ENCODE peak calls at places on chromosomes 5 and 9, in five cellular contexts. A is Karpas-422, Z is HCT116, H is SK-N-SH, S is OCI-LY7. K is an unnamed sample.

GRCh38 chr9:106587021-106587420 is 275.9 kb upstream of the ZNF462 start:
- DNase-seq in S (no peak), H (no peak), Z (no peak), A (no peak), K (no peak)

GRCh38 chr5:71658916-71659661 is 60.0 kb upstream of the CARTPT start:
- DNase-seq in S (no peak), A (no peak), H (no peak), Z (no peak), K (no peak)

GRCh38 chr9:128026255-128027165 is 40.6 kb downstream of the NAIF1 start:
- DNase-seq in S (peak; percentile 92), Z (no peak), A (peak; percentile 66), H (peak; percentile 39), K (peak; percentile 73)

GRCh38 chr5:142143878-142144277 is 35.3 kb downstream of the NDFIP1 start:
- DNase-seq in S (peak; percentile 53), Z (peak; percentile 32), A (peak; percentile 77), H (peak; percentile 47), K (no peak)

GRCh38 chr9:2802494-2802921 is 41.4 kb downstream of the PUM3 start:
- DNase-seq in H (no peak), Z (no peak), A (no peak), S (no peak), K (no peak)

GRCh38 chr5:127602896-127603470 is 45.9 kb upstream of the CTXN3 start:
- DNase-seq in A (no peak), H (no peak), S (no peak), Z (no peak), K (no peak)

GRCh38 chr5:60687927-60688720 is 11.8 kb downstream of the DEPDC1B start:
- DNase-seq in S (no peak), A (peak; percentile 57), Z (no peak), H (peak; percentile 48), K (no peak)

GRCh38 chr9:127158995-127159801 is 36.8 kb upstream of the ANGPTL2 start:
- DNase-seq in S (peak; percentile 36), Z (peak; percentile 35), A (peak; percentile 49), H (peak; percentile 41), K (no peak)

GRCh38 chr9:122218070-122218884 is 10.5 kb downstream of the LHX6 start:
- DNase-seq in A (no peak), Z (no peak), H (no peak), S (no peak), K (no peak)

GRCh38 chr5:137737349-137738256 is 1.7 kb upstream of the KLHL3 start:
- DNase-seq in S (no peak), H (no peak), A (peak; percentile 37), Z (no peak), K (no peak)

GRCh38 chr5:139488269-139488668 is 5.7 kb upstream of the STING1 start:
- DNase-seq in Z (no peak), S (no peak), H (no peak), A (no peak), K (no peak)

GRCh38 chr9:8365029-8365428 is 565.5 kb upstream of the DMAC1 start:
- DNase-seq in H (no peak), Z (no peak), S (no peak), A (no peak), K (no peak)

GRCh38 chr5:117084052-117084451 is 509.4 kb upstream of the SEMA6A start:
- DNase-seq in S (no peak), Z (no peak), H (no peak), A (no peak), K (no peak)

GRCh38 chr5:158064331-158065123 is 205.6 kb upstream of the CLINT1 start:
- DNase-seq in H (no peak), Z (no peak), S (no peak), A (no peak), K (no peak)

GRCh38 chr5:68320094-68320986 is 104.8 kb downstream of the PIK3R1 start:
- DNase-seq in A (no peak), H (no peak), Z (no peak), S (no peak), K (no peak)

GRCh38 chr5:93924628-93925027 is 183.2 kb upstream of the POU5F2 start:
- DNase-seq in Z (no peak), H (no peak), S (no peak), A (no peak), K (no peak)

GRCh38 chr5:16819522-16820167 is 116.4 kb downstream of the MYO10 start:
- DNase-seq in Z (no peak), S (no peak), H (no peak), A (no peak), K (no peak)

GRCh38 chr9:89179535-89179919 is 909 bp upstream of the SHC3 start:
- DNase-seq in A (no peak), Z (no peak), H (no peak), S (no peak), K (no peak)

GRCh38 chr5:170631471-170632195 is 127.8 kb downstream of the KCNIP1 start:
- DNase-seq in Z (peak; percentile 33), H (peak; percentile 68), A (no peak), S (no peak), K (no peak)

GRCh38 chr9:14312721-14313377 is 1.1 kb downstream of the NFIB start:
- DNase-seq in S (no peak), H (peak; percentile 63), Z (no peak), A (no peak), K (no peak)

GRCh38 chr5:11319851-11320580 is 559.0 kb upstream of the DAP start:
- DNase-seq in S (no peak), Z (no peak), H (no peak), A (no peak), K (no peak)

GRCh38 chr5:54944364-54944763 is 41.0 kb downstream of the ESM1 start:
- DNase-seq in S (peak; percentile 28), Z (peak; percentile 12), H (peak; percentile 22), A (peak; percentile 62), K (peak; percentile 35)

GRCh38 chr9:114696814-114697544 is 15.0 kb upstream of the TEX48 start:
- DNase-seq in H (no peak), Z (no peak), A (no peak), S (no peak), K (no peak)

GRCh38 chr9:98993570-98993945 is 49.9 kb downstream of the COL15A1 start:
- DNase-seq in H (no peak), S (no peak), A (no peak), Z (no peak), K (no peak)

GRCh38 chr9:133849076-133849670 is 111.0 kb upstream of the SARDH start:
- DNase-seq in H (no peak), S (no peak), A (no peak), Z (no peak), K (no peak)

GRCh38 chr9:133851693-133852092 is 113.5 kb upstream of the SARDH start:
- DNase-seq in S (no peak), H (no peak), Z (no peak), A (no peak), K (no peak)

GRCh38 chr9:133850937-133851336 is 112.8 kb upstream of the SARDH start:
- DNase-seq in Z (no peak), A (no peak), H (no peak), S (no peak), K (no peak)

GRCh38 chr9:133848471-133848870 is 110.3 kb upstream of the SARDH start:
- DNase-seq in A (no peak), H (no peak), Z (no peak), S (no peak), K (no peak)

DNA sequence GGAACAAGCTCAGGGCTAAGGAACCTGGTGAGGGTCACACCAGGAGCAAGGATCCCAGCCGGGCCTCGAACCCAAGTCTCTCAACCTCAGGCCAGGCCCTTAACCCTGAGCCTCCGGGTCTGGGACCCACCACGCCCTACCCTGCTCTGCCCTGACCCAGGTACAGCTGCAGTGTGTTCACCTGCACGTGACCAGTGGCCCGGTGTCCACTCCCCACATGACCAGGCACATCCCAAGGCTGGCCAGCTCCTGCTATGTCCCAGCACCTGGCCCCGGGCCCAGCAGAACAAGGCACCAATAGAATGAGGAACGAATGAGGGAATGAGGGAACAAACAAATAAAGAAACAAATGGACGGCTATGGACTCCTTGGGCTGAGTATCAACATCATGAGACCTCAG is 112.0 kb upstream of the SARDH start:
- DNase-seq in H (no peak), S (no peak), A (no peak), Z (no peak), K (no peak)
- H3K4me2 ChIP-seq in H (no peak overlapping the region), S (no peak overlapping the region), A (no peak overlapping the region), Z (no peak overlapping the region), K (no peak overlapping the region)

DNA sequence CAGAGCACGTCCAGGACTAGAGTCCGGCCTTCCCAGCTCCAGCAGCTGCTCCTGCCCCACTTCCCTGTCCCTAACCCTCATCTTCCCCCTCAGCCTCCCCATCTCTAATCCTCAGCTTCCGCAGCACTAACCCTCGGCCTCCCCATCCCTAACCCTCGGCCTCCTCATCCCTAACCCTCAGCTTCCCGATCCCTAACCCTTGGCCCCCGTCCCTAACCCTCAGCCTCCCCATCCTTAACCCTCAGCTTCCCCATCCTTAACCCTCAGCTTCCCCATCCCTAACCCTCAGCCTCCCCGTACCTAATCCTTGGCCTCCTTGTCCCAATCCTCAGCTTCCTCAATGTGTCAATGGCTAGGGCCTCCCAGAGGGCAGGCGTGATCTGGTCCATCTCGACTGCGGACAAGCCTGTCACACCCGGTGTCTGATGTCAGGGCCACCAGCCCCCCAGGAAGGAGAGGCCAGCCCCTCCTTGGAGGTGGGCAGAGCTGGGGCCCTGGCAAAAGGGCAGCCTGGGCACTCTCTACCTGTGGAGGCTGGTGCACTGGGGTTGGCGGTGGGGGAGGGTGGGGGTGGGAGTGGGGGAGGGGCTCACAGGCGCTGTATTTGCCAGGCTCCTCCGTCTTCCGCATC is 1.4 kb downstream of the OBP2B start:
- DNase-seq in S (no peak), A (no peak), Z (no peak), H (no peak), K (no peak)
- H3K9me3 ChIP-seq in S (no peaks in the 10 kb centered on the region), A (no peaks in the 10 kb centered on the region), Z (no peaks in the 10 kb centered on the region), H (no peaks in the 10 kb centered on the region), K (no peaks in the 10 kb centered on the region)

GRCh38 chr5:151745071-151745705 is 13.2 kb downstream of the ATOX1 start:
- DNase-seq in H (no peak), S (no peak), A (no peak), Z (peak; percentile 98), K (no peak)
- H3K4me1 ChIP-seq in H (peaks cover 31% of the 10 kb centered on the region), S (no peaks in the 10 kb centered on the region), A (peaks cover 19% of the 10 kb centered on the region), Z (peaks cover 52% of the 10 kb centered on the region), K (no peaks in the 10 kb centered on the region)

GRCh38 chr5:172712610-172713009 is 58.4 kb downstream of the DUSP1 start:
- DNase-seq in H (no peak), S (no peak), A (no peak), Z (no peak), K (no peak)
- H3K4me2 ChIP-seq in H (no peak overlapping the region), S (no peak overlapping the region), A (no peak overlapping the region), Z (no peak overlapping the region), K (no peak overlapping the region)

GRCh38 chr9:134835455-134835854 is 45.2 kb upstream of the FCN2 start:
- DNase-seq in A (no peak), Z (no peak), S (no peak), H (no peak), K (no peak)
- H3K9me3 ChIP-seq in A (no peaks in the 10 kb centered on the region), Z (no peaks in the 10 kb centered on the region), S (no peaks in the 10 kb centered on the region), H (no peaks in the 10 kb centered on the region), K (no peaks in the 10 kb centered on the region)

K was measured in DND-41.